ENCODE peak calls at places on chromosome 16, in four cellular contexts. One of them, this sample, is unnamed.

GRCh38 chr16:56709686-56710040 is 20.3 kb upstream of the NUP93 start:
- DNase-seq in K562: no peak
- DNase-seq in SK-N-SH: no peak
- DNase-seq in HepG2: no peak
- DNase-seq in this sample: no peak

GRCh38 chr16:87017388-87018012 is 299.7 kb downstream of the C16orf95 start:
- DNase-seq in SK-N-SH: no peak
- DNase-seq in K562: no peak
- DNase-seq in HepG2: no peak
- DNase-seq in this sample: no peak

GRCh38 chr16:3458278-3458851 is 14.9 kb downstream of the NAA60 start:
- DNase-seq in SK-N-SH: no peak
- DNase-seq in K562: peak
- DNase-seq in HepG2: no peak
- DNase-seq in this sample: peak

GRCh38 chr16:58013201-58013956 is 12.2 kb downstream of the USB1 start:
- DNase-seq in K562: no peak
- DNase-seq in SK-N-SH: no peak
- DNase-seq in HepG2: no peak
- DNase-seq in this sample: no peak

GRCh38 chr16:19559242-19559910 is 3.9 kb downstream of the VPS35L start:
- DNase-seq in SK-N-SH: peak
- DNase-seq in K562: peak
- DNase-seq in HepG2: peak
- DNase-seq in this sample: no peak

GRCh38 chr16:58041628-58041955 is 16.0 kb downstream of the MMP15 start:
- DNase-seq in K562: no peak
- DNase-seq in SK-N-SH: peak
- DNase-seq in HepG2: no peak
- DNase-seq in this sample: no peak

GRCh38 chr16:59905628-59906027 is 1171.5 kb upstream of the GOT2 start:
- DNase-seq in SK-N-SH: no peak
- DNase-seq in HepG2: no peak
- DNase-seq in K562: no peak
- DNase-seq in this sample: no peak

GRCh38 chr16:84156342-84156784 is 11.3 kb downstream of the DNAAF1 start:
- DNase-seq in HepG2: no peak
- DNase-seq in K562: no peak
- DNase-seq in SK-N-SH: no peak
- DNase-seq in this sample: no peak

GRCh38 chr16:15899538-15900100 is 11.2 kb upstream of the CEP20 start:
- DNase-seq in HepG2: peak
- DNase-seq in K562: peak
- DNase-seq in SK-N-SH: no peak
- DNase-seq in this sample: no peak

GRCh38 chr16:81071816-81072215 is 5.2 kb downstream of the C16orf46 start:
- DNase-seq in K562: peak
- DNase-seq in HepG2: peak
- DNase-seq in SK-N-SH: no peak
- DNase-seq in this sample: no peak

GRCh38 chr16:66695474-66695934 is 1.0 kb downstream of the CMTM4 start:
- DNase-seq in K562: no peak
- DNase-seq in HepG2: no peak
- DNase-seq in SK-N-SH: no peak
- DNase-seq in this sample: no peak

GRCh38 chr16:89031715-89032659 is 55.0 kb upstream of the CBFA2T3 start:
- DNase-seq in K562: no peak
- DNase-seq in SK-N-SH: no peak
- DNase-seq in HepG2: no peak
- DNase-seq in this sample: no peak

GRCh38 chr16:65704866-65705265 is 583.0 kb upstream of the CDH11 start:
- DNase-seq in HepG2: no peak
- DNase-seq in K562: no peak
- DNase-seq in SK-N-SH: no peak
- DNase-seq in this sample: peak

GRCh38 chr16:11632455-11632921 is 35.8 kb upstream of the SNN start:
- DNase-seq in SK-N-SH: no peak
- DNase-seq in K562: no peak
- DNase-seq in HepG2: peak
- DNase-seq in this sample: no peak

GRCh38 chr16:726438-727290 is at the start of the genes CCDC78 and HAGHL:
- DNase-seq in K562: peak
- DNase-seq in SK-N-SH: peak
- DNase-seq in HepG2: no peak
- DNase-seq in this sample: peak

GRCh38 chr16:89826531-89827382 is 1.5 kb upstream of the SPIRE2 start:
- DNase-seq in HepG2: no peak
- DNase-seq in SK-N-SH: no peak
- DNase-seq in K562: peak
- DNase-seq in this sample: no peak

GRCh38 chr16:67027046-67027445 is 1.9 kb upstream of the CBFB start:
- DNase-seq in K562: no peak
- DNase-seq in SK-N-SH: no peak
- DNase-seq in HepG2: no peak
- DNase-seq in this sample: no peak

GRCh38 chr16:26993988-26994387 is 72.7 kb upstream of the C16orf82 start:
- DNase-seq in K562: no peak
- DNase-seq in HepG2: no peak
- DNase-seq in SK-N-SH: no peak
- DNase-seq in this sample: no peak
- TF ChIP-seq FOXJ3 in K562: no peak
- TF ChIP-seq FOXJ3 in HepG2: no peak
- TF ChIP-seq FOXJ3 in SK-N-SH: no peak
- TF ChIP-seq FOXJ3 in this sample: no peak

GRCh38 chr16:72856797-72857196 is 191.1 kb downstream of the ZFHX3 start:
- DNase-seq in K562: no peak
- DNase-seq in SK-N-SH: peak
- DNase-seq in HepG2: peak
- DNase-seq in this sample: peak

GRCh38 chr16:72860726-72861562 is 187.0 kb downstream of the ZFHX3 start:
- DNase-seq in SK-N-SH: no peak
- DNase-seq in K562: no peak
- DNase-seq in HepG2: no peak
- DNase-seq in this sample: no peak

GRCh38 chr16:72859581-72859980 is 188.3 kb downstream of the ZFHX3 start:
- DNase-seq in SK-N-SH: no peak
- DNase-seq in K562: no peak
- DNase-seq in HepG2: no peak
- DNase-seq in this sample: no peak

GRCh38 chr16:72857841-72858594 is 189.9 kb downstream of the ZFHX3 start:
- DNase-seq in HepG2: no peak
- DNase-seq in SK-N-SH: no peak
- DNase-seq in K562: no peak
- DNase-seq in this sample: no peak

DNA sequence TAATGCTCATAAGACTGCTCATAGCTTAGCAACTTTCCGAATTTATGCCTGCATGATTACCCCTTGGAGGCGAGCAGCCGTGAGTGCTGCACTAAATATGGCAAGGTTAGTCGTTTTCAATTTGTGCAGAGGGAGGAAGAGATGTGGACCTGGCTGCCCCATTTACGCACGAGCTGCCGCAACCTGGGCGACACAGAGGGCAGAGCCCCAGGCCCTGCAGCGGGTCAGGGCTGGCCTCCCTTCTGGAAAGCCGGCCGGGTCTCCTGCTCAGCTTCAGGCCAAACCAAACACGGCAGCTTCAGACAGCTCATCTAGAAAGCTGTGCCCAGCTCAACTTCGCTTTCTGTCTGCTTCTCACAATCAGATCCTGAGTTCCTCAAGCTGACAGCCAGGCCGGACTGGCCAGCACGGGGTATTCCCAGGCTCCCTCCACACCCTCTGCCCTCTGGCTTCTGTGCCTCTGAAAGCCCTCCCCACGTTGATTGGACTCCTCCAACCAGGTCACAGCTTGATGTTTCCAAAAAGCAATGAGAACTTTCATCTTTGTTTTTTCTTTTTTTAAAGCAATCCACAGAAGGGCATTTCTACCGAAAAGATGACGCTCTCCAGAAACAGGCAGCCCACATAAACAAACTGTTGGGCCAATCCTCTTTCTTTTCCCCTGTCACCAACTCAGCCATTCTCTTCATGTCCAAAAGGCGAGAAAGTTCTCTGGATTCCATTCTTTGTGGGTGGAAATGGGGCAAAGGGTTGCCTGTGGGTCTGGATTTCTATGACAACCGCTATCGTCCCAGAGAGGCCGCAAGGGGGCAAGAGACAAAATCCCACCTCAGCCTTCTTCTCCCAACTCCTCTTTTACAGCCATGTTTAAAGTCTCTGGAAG is 189.1 kb downstream of the ZFHX3 start:
- DNase-seq in K562: no peak
- DNase-seq in SK-N-SH: peak
- DNase-seq in HepG2: no peak
- DNase-seq in this sample: no peak
- TF ChIP-seq CTCF in K562: no peak
- TF ChIP-seq CTCF in SK-N-SH: no peak
- TF ChIP-seq CTCF in HepG2: no peak
- TF ChIP-seq CTCF in this sample: no peak

DNA sequence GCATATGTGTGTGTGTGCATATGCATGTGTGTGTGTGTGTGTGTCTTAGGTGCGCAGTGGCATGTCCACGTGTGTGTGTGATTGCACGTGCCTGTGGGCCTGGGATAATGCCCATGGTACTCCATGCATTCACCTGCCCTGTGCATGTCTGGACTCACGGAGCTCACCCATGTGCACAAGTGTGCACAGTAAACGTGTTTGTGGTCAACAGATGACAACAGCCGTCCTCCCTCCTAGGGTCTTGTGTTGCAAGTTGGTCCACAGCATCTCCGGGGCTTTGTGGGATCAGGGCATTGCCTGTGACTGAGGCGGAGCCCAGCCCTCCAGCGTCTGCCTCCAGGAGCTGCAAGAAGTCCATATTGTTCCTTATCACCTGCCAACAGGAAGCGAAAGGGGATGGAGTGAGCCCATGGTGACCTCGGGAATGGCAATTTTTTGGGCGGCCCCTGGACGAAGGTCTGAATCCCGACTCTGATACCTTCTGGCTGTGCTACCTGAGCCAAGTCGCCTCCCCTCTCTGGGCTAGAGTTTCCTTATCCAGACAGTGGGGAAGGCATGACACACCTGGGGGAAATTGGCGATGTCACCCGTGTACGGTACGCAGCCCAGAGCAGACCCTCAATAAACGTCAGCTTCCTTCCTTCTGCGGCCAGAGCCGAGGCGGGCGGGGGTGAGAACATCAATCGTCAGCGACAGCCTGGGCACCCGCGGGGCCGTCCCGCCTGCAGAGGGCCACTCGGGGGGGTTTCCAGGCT is 47.6 kb downstream of the IL21R start:
- DNase-seq in K562: no peak
- DNase-seq in SK-N-SH: no peak
- DNase-seq in HepG2: no peak
- DNase-seq in this sample: no peak
- TF ChIP-seq FOXJ3 in K562: no peak
- TF ChIP-seq FOXJ3 in SK-N-SH: no peak
- TF ChIP-seq FOXJ3 in HepG2: no peak
- TF ChIP-seq FOXJ3 in this sample: no peak

GRCh38 chr16:78392585-78393195 is 293.2 kb downstream of the WWOX start:
- DNase-seq in SK-N-SH: no peak
- DNase-seq in HepG2: no peak
- DNase-seq in K562: no peak
- DNase-seq in this sample: no peak

GRCh38 chr16:78395035-78395434 is 295.6 kb downstream of the WWOX start:
- DNase-seq in SK-N-SH: no peak
- DNase-seq in K562: no peak
- DNase-seq in HepG2: no peak
- DNase-seq in this sample: no peak

GRCh38 chr16:78396673-78397072 is 297.2 kb downstream of the WWOX start:
- DNase-seq in K562: no peak
- DNase-seq in SK-N-SH: no peak
- DNase-seq in HepG2: no peak
- DNase-seq in this sample: no peak

GRCh38 chr16:78390828-78391227 is 291.4 kb downstream of the WWOX start:
- DNase-seq in K562: no peak
- DNase-seq in SK-N-SH: no peak
- DNase-seq in HepG2: no peak
- DNase-seq in this sample: no peak

DNA sequence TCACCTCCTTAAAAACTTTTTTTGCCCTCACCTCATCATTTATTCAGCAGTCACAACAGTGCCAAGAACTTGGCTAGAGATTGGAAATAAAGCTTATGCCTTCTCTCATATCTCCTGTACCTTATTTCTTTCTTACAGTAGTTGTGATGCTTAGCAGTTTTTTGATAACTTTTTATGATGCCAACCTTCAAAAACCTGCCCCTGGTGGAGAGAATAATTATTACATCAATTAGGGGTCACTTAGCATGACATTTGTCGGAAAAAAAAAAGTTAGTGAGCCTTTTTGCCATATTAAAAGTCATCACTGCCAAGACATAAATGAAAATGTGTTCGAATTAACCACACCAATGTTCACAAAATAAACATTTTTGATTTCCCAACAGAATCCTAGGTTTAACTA is 296.6 kb downstream of the WWOX start:
- DNase-seq in SK-N-SH: peak
- DNase-seq in K562: peak
- DNase-seq in HepG2: no peak
- DNase-seq in this sample: no peak
- TF ChIP-seq CTCF in SK-N-SH: peak
- TF ChIP-seq CTCF in K562: no peak
- TF ChIP-seq CTCF in HepG2: no peak
- TF ChIP-seq CTCF in this sample: no peak